ENCODE peak calls at places on chromosome 15, in seven cellular contexts. One of them, this sample, is unnamed.

GRCh38 chr15:81865850-81866537 is 179.8 kb downstream of the MEX3B start:
- DNase-seq in anterior cingulate cortex: no peak
- DNase-seq in T-helper 2 cell: no peak
- DNase-seq in WERI-Rb-1: no peak
- DNase-seq in NCI-H345: no peak
- DNase-seq in SW480: no peak
- DNase-seq in activated naive CD8-positive, alpha-beta T cell treated with anti-CD3 and anti-CD28 coated beads for 36 hours: no peak
- DNase-seq in this sample: no peak

GRCh38 chr15:82393671-82394070 is 35.9 kb upstream of the GOLGA6L9 start:
- DNase-seq in WERI-Rb-1: no peak
- DNase-seq in NCI-H345: no peak
- DNase-seq in T-helper 2 cell: no peak
- DNase-seq in activated naive CD8-positive, alpha-beta T cell treated with anti-CD3 and anti-CD28 coated beads for 36 hours: no peak
- DNase-seq in SW480: no peak
- DNase-seq in anterior cingulate cortex: no peak
- DNase-seq in this sample: no peak

GRCh38 chr15:92014461-92015030 is 161.0 kb downstream of the SLCO3A1 start:
- DNase-seq in T-helper 2 cell: no peak
- DNase-seq in WERI-Rb-1: no peak
- DNase-seq in anterior cingulate cortex: no peak
- DNase-seq in NCI-H345: no peak
- DNase-seq in SW480: no peak
- DNase-seq in activated naive CD8-positive, alpha-beta T cell treated with anti-CD3 and anti-CD28 coated beads for 36 hours: no peak
- DNase-seq in this sample: no peak

GRCh38 chr15:39621961-39622360 is 41.1 kb downstream of the THBS1 start:
- DNase-seq in NCI-H345: no peak
- DNase-seq in anterior cingulate cortex: no peak
- DNase-seq in WERI-Rb-1: no peak
- DNase-seq in T-helper 2 cell: no peak
- DNase-seq in SW480: no peak
- DNase-seq in activated naive CD8-positive, alpha-beta T cell treated with anti-CD3 and anti-CD28 coated beads for 36 hours: no peak
- DNase-seq in this sample: no peak

GRCh38 chr15:89776274-89777072 is at the start of gene MESP2:
- DNase-seq in SW480: peak
- DNase-seq in activated naive CD8-positive, alpha-beta T cell treated with anti-CD3 and anti-CD28 coated beads for 36 hours: peak
- DNase-seq in WERI-Rb-1: no peak
- DNase-seq in anterior cingulate cortex: peak
- DNase-seq in T-helper 2 cell: no peak
- DNase-seq in NCI-H345: peak
- DNase-seq in this sample: peak

GRCh38 chr15:23599053-23599452 is 33.6 kb downstream of the MKRN3 start:
- DNase-seq in T-helper 2 cell: no peak
- DNase-seq in SW480: no peak
- DNase-seq in anterior cingulate cortex: no peak
- DNase-seq in WERI-Rb-1: no peak
- DNase-seq in activated naive CD8-positive, alpha-beta T cell treated with anti-CD3 and anti-CD28 coated beads for 36 hours: no peak
- DNase-seq in NCI-H345: no peak
- DNase-seq in this sample: no peak

GRCh38 chr15:39459538-39459937 is 121.3 kb upstream of the THBS1 start:
- DNase-seq in activated naive CD8-positive, alpha-beta T cell treated with anti-CD3 and anti-CD28 coated beads for 36 hours: no peak
- DNase-seq in NCI-H345: no peak
- DNase-seq in WERI-Rb-1: no peak
- DNase-seq in anterior cingulate cortex: no peak
- DNase-seq in SW480: no peak
- DNase-seq in T-helper 2 cell: no peak
- DNase-seq in this sample: no peak

GRCh38 chr15:51758645-51759044 is 7.2 kb downstream of the TMOD2 start:
- DNase-seq in T-helper 2 cell: no peak
- DNase-seq in WERI-Rb-1: no peak
- DNase-seq in anterior cingulate cortex: no peak
- DNase-seq in activated naive CD8-positive, alpha-beta T cell treated with anti-CD3 and anti-CD28 coated beads for 36 hours: no peak
- DNase-seq in SW480: no peak
- DNase-seq in NCI-H345: peak
- DNase-seq in this sample: no peak

GRCh38 chr15:62344806-62345539 is 179.9 kb upstream of the C2CD4B start:
- DNase-seq in WERI-Rb-1: peak
- DNase-seq in T-helper 2 cell: no peak
- DNase-seq in NCI-H345: peak
- DNase-seq in anterior cingulate cortex: no peak
- DNase-seq in activated naive CD8-positive, alpha-beta T cell treated with anti-CD3 and anti-CD28 coated beads for 36 hours: peak
- DNase-seq in SW480: peak
- DNase-seq in this sample: no peak

GRCh38 chr15:88465633-88466219 is 1.5 kb downstream of the MRPL46 start:
- DNase-seq in WERI-Rb-1: no peak
- DNase-seq in SW480: peak
- DNase-seq in T-helper 2 cell: no peak
- DNase-seq in NCI-H345: no peak
- DNase-seq in activated naive CD8-positive, alpha-beta T cell treated with anti-CD3 and anti-CD28 coated beads for 36 hours: no peak
- DNase-seq in anterior cingulate cortex: no peak
- DNase-seq in this sample: no peak